ENCODE peak calls at places on chromosomes 6 and 20, in four cellular contexts. One of them, this sample, is unnamed.

GRCh38 chr6:138235693-138236092 is 17.4 kb upstream of the PBOV1 start:
- DNase-seq in heart right ventricle: no peak
- DNase-seq in cardiac muscle cell: no peak
- DNase-seq in stomach: no peak
- DNase-seq in this sample: no peak

GRCh38 chr6:119426619-119427018 is 77.1 kb upstream of the MAN1A1 start:
- DNase-seq in heart right ventricle: no peak
- DNase-seq in cardiac muscle cell: no peak
- DNase-seq in stomach: no peak
- DNase-seq in this sample: no peak

GRCh38 chr20:64279826-64280459 is 24.4 kb downstream of the PCMTD2 start:
- DNase-seq in heart right ventricle: no peak
- DNase-seq in cardiac muscle cell: no peak
- DNase-seq in stomach: no peak
- DNase-seq in this sample: no peak

GRCh38 chr6:114712129-114712662 is 369.4 kb upstream of the HS3ST5 start:
- DNase-seq in heart right ventricle: no peak
- DNase-seq in cardiac muscle cell: no peak
- DNase-seq in stomach: no peak
- DNase-seq in this sample: no peak

GRCh38 chr6:111805511-111806181 is 67.6 kb downstream of the FYN start:
- DNase-seq in heart right ventricle: no peak
- DNase-seq in cardiac muscle cell: peak; percentile 63
- DNase-seq in stomach: no peak
- DNase-seq in this sample: no peak

GRCh38 chr6:25660512-25660911 is 8.5 kb downstream of the SCGN start:
- DNase-seq in heart right ventricle: no peak
- DNase-seq in cardiac muscle cell: peak; percentile 54
- DNase-seq in stomach: no peak
- DNase-seq in this sample: peak; percentile 83

GRCh38 chr6:157194110-157194509 is 129.2 kb downstream of the TMEM242 start:
- DNase-seq in heart right ventricle: no peak
- DNase-seq in cardiac muscle cell: no peak
- DNase-seq in stomach: no peak
- DNase-seq in this sample: no peak

GRCh38 chr6:13400772-13401171 is 72.4 kb upstream of the TBC1D7 start:
- DNase-seq in heart right ventricle: no peak
- DNase-seq in cardiac muscle cell: no peak
- DNase-seq in stomach: no peak
- DNase-seq in this sample: no peak

GRCh38 chr6:14827366-14827765 is 418.5 kb upstream of the JARID2 start:
- DNase-seq in heart right ventricle: no peak
- DNase-seq in cardiac muscle cell: no peak
- DNase-seq in stomach: no peak
- DNase-seq in this sample: no peak

GRCh38 chr6:16576391-16577368 is 184.6 kb downstream of the ATXN1 start:
- DNase-seq in heart right ventricle: no peak
- DNase-seq in cardiac muscle cell: no peak
- DNase-seq in stomach: no peak
- DNase-seq in this sample: no peak

GRCh38 chr20:16661738-16662137 is 68.1 kb upstream of the SNRPB2 start:
- DNase-seq in heart right ventricle: peak; percentile 4
- DNase-seq in cardiac muscle cell: peak; percentile 13
- DNase-seq in stomach: no peak
- DNase-seq in this sample: no peak

GRCh38 chr6:14035448-14035847 is 82.1 kb upstream of the CD83 start:
- DNase-seq in heart right ventricle: no peak
- DNase-seq in cardiac muscle cell: peak; percentile 92
- DNase-seq in stomach: no peak
- DNase-seq in this sample: no peak

GRCh38 chr6:110270166-110270565 is 88.0 kb downstream of the METTL24 start:
- DNase-seq in heart right ventricle: no peak
- DNase-seq in cardiac muscle cell: no peak
- DNase-seq in stomach: no peak
- DNase-seq in this sample: no peak

DNA sequence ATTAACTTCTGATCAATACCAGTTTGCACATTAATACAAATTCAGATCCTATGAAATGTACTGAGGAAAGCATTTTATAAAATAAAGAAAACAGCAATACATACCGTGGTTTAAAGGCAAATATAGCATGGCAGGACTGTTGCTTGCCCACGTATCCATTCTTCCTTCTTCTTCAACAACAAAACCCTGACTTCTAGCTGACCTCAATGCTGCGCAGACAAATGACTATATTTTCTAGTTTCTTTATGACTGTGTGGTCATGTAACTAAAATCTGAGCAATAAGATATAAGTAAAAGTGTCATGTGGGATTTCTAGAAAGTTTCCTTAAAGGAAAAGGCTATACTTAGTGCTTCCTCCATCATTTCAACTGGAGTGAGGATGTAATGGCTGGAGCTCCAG is 85.0 kb downstream of the CDC40 start:
- DNase-seq in heart right ventricle: no peak
- DNase-seq in cardiac muscle cell: no peak
- DNase-seq in stomach: no peak
- DNase-seq in this sample: no peak
- H3K27ac ChIP-seq in heart right ventricle: no peak overlapping the region
- H3K27ac ChIP-seq in cardiac muscle cell: no peak overlapping the region
- H3K27ac ChIP-seq in stomach: no peak overlapping the region
- H3K27ac ChIP-seq in this sample: no peak overlapping the region

GRCh38 chr20:8946036-8946926 is 122.6 kb upstream of the PLCB4 start:
- DNase-seq in heart right ventricle: no peak
- DNase-seq in cardiac muscle cell: no peak
- DNase-seq in stomach: no peak
- DNase-seq in this sample: no peak
- H3K27ac ChIP-seq in heart right ventricle: peak overlapping the region; percentile 60
- H3K27ac ChIP-seq in cardiac muscle cell: peak overlapping the region; percentile 63
- H3K27ac ChIP-seq in stomach: no peak overlapping the region
- H3K27ac ChIP-seq in this sample: no peak overlapping the region

GRCh38 chr6:159977242-159978214 is 8.6 kb downstream of the IGF2R start:
- DNase-seq in heart right ventricle: peak; percentile 85
- DNase-seq in cardiac muscle cell: peak; percentile 84
- DNase-seq in stomach: no peak
- DNase-seq in this sample: no peak
- H3K27ac ChIP-seq in heart right ventricle: peak overlapping the region; percentile 81
- H3K27ac ChIP-seq in cardiac muscle cell: peak overlapping the region; percentile 66
- H3K27ac ChIP-seq in stomach: peak overlapping the region; percentile 50
- H3K27ac ChIP-seq in this sample: peak overlapping the region; percentile 52

DNA sequence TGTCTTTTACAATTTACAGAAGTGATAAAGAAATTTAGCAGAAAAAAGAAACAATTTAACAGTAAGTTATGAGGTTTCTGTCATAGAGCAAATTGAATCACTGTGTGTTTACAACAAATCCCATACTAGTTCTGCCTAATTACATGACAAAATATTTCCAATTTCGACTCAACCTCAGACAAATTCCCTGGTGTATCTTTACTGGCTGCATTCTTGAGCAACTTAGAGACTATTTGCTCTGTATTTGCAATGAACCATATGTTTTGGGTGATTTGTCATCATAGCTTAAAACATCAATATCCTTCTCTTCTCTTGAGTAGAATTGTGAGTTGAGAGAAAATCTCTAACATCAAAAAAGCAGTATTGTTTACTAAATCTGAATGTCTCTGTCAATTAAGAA is 128.7 kb downstream of the SIM1 start:
- DNase-seq in heart right ventricle: no peak
- DNase-seq in cardiac muscle cell: no peak
- DNase-seq in stomach: no peak
- DNase-seq in this sample: no peak
- H3K27ac ChIP-seq in heart right ventricle: no peak overlapping the region
- H3K27ac ChIP-seq in cardiac muscle cell: no peak overlapping the region
- H3K27ac ChIP-seq in stomach: no peak overlapping the region
- H3K27ac ChIP-seq in this sample: no peak overlapping the region

GRCh38 chr6:365835-366234 is 25.7 kb upstream of the IRF4 start:
- DNase-seq in heart right ventricle: no peak
- DNase-seq in cardiac muscle cell: no peak
- DNase-seq in stomach: no peak
- DNase-seq in this sample: no peak
- H3K27ac ChIP-seq in heart right ventricle: no peak overlapping the region
- H3K27ac ChIP-seq in cardiac muscle cell: no peak overlapping the region
- H3K27ac ChIP-seq in stomach: no peak overlapping the region
- H3K27ac ChIP-seq in this sample: no peak overlapping the region

This sample was measured in epithelial cell of prostate.